ENCODE peak calls at places on chromosomes 12 and 14, in ten cellular contexts. D is PC-9; L is AG09319; U is activated CD4-positive, alpha-beta T cell treated with anti-CD3 and anti-CD28 coated beads for 48 hours; I is fibroblast of mammary gland; G is choroid plexus epithelial cell; Q is fibroblast of lung; C is esophagus squamous epithelium; O is iPS-NIHi11; T is stimulated activated CD4-positive, alpha-beta T cell treated with anti-CD3 and anti-CD28 coated beads, Interleukin-1b, Interleukin-23, amount 100 ng/mL, for 4 hours. X is an unnamed sample.

GRCh38 chr14:86168376-86168775 is 638.4 kb downstream of the FLRT2 start:
- DNase-seq in D (no peak), L (no peak), U (no peak), I (no peak), G (no peak), Q (no peak), C (no peak), O (peak; percentile 11), T (no peak), X (no peak)

GRCh38 chr12:103523771-103524170 is 28.0 kb upstream of the C12orf42 start:
- DNase-seq in D (no peak), L (no peak), U (no peak), I (no peak), G (no peak), Q (no peak), C (no peak), O (no peak), T (no peak), X (no peak)

GRCh38 chr12:62977419-62977818 is 42.5 kb upstream of the PPM1H start:
- DNase-seq in D (no peak), L (peak; percentile 41), U (no peak), I (peak; percentile 47), G (peak; percentile 58), Q (no peak), C (no peak), O (no peak), T (no peak), X (no peak)

GRCh38 chr12:58387199-58387598 is 445.8 kb downstream of the ATP23 start:
- DNase-seq in D (peak; percentile 43), L (no peak), U (no peak), I (peak; percentile 53), G (peak; percentile 42), Q (no peak), C (no peak), O (no peak), T (no peak), X (no peak)

GRCh38 chr14:105888151-105888550 is 361.8 kb downstream of the TMEM121 start:
- DNase-seq in D (no peak), L (no peak), U (no peak), I (no peak), G (no peak), Q (no peak), C (no peak), O (no peak), T (no peak), X (peak; percentile 1)

GRCh38 chr14:59768855-59769254 is 101.7 kb downstream of the RTN1 start:
- DNase-seq in D (no peak), L (no peak), U (no peak), I (peak; percentile 10), G (peak; percentile 18), Q (no peak), C (no peak), O (no peak), T (no peak), X (no peak)

GRCh38 chr12:64229796-64230195 is 7.7 kb upstream of the KICS2 start:
- DNase-seq in D (no peak), L (no peak), U (no peak), I (no peak), G (no peak), Q (no peak), C (no peak), O (no peak), T (no peak), X (no peak)

GRCh38 chr14:100731846-100732765 is 5.4 kb downstream of the DLK1 start:
- DNase-seq in D (no peak), L (no peak), U (no peak), I (no peak), G (no peak), Q (no peak), C (no peak), O (no peak), T (no peak), X (no peak)

GRCh38 chr12:6067152-6067916 is 57.1 kb downstream of the VWF start:
- DNase-seq in D (peak; percentile 45), L (no peak), U (no peak), I (peak; percentile 49), G (peak; percentile 64), Q (peak; percentile 35), C (no peak), O (peak; percentile 75), T (no peak), X (no peak)

GRCh38 chr14:52877628-52878027 is 73.2 kb downstream of the FERMT2 start:
- DNase-seq in D (no peak), L (no peak), U (no peak), I (peak; percentile 69), G (peak; percentile 76), Q (peak; percentile 79), C (no peak), O (no peak), T (no peak), X (no peak)

GRCh38 chr12:88924162-88924561 is 343.9 kb upstream of the KITLG start:
- DNase-seq in D (no peak), L (no peak), U (no peak), I (no peak), G (no peak), Q (no peak), C (no peak), O (no peak), T (no peak), X (no peak)

GRCh38 chr12:62697893-62698292 is 231.3 kb downstream of the MON2 start:
- DNase-seq in D (no peak), L (no peak), U (no peak), I (no peak), G (no peak), Q (no peak), C (no peak), O (no peak), T (no peak), X (no peak)

GRCh38 chr14:104891664-104892500 is 26.8 kb downstream of the CEP170B start:
- DNase-seq in D (no peak), L (no peak), U (no peak), I (no peak), G (no peak), Q (no peak), C (no peak), O (peak; percentile 4), T (no peak), X (no peak)

GRCh38 chr12:49279706-49280159 is 14.9 kb downstream of the TUBA1C start:
- DNase-seq in D (no peak), L (no peak), U (no peak), I (no peak), G (no peak), Q (no peak), C (no peak), O (peak; percentile 60), T (no peak), X (no peak)

GRCh38 chr14:40682131-40682913 is 924.4 kb upstream of the LRFN5 start:
- DNase-seq in D (no peak), L (no peak), U (no peak), I (no peak), G (no peak), Q (no peak), C (no peak), O (no peak), T (no peak), X (no peak)

GRCh38 chr12:132872975-132873421 is 14.4 kb downstream of the CHFR start:
- DNase-seq in D (no peak), L (no peak), U (peak; percentile 25), I (no peak), G (no peak), Q (no peak), C (no peak), O (no peak), T (no peak), X (no peak)

GRCh38 chr12:101592931-101593330 is 1.8 kb upstream of the MYBPC1 start:
- DNase-seq in D (no peak), L (no peak), U (no peak), I (no peak), G (no peak), Q (no peak), C (no peak), O (no peak), T (no peak), X (no peak)

GRCh38 chr14:71267691-71268090 is 360.4 kb downstream of the PCNX1 start:
- DNase-seq in D (no peak), L (no peak), U (no peak), I (peak; percentile 19), G (peak; percentile 57), Q (peak; percentile 37), C (no peak), O (no peak), T (no peak), X (no peak)

GRCh38 chr14:59358774-59359173 is 106.4 kb downstream of the GPR135 start:
- DNase-seq in D (no peak), L (no peak), U (no peak), I (no peak), G (no peak), Q (no peak), C (no peak), O (no peak), T (no peak), X (no peak)

GRCh38 chr14:21268612-21269251 is 510 bp downstream of the HNRNPC start:
- DNase-seq in D (no peak), L (peak; percentile 36), U (peak; percentile 50), I (peak; percentile 69), G (peak; percentile 84), Q (peak; percentile 80), C (no peak), O (no peak), T (peak; percentile 30), X (no peak)

GRCh38 chr14:73762375-73762822 is 48.2 kb upstream of the PNMA1 start:
- DNase-seq in D (no peak), L (no peak), U (no peak), I (no peak), G (no peak), Q (no peak), C (no peak), O (no peak), T (no peak), X (no peak)

GRCh38 chr14:69226736-69227135 is 33.2 kb upstream of the GALNT16 start:
- DNase-seq in D (no peak), L (no peak), U (no peak), I (no peak), G (no peak), Q (no peak), C (no peak), O (no peak), T (no peak), X (no peak)

GRCh38 chr12:42691991-42692557 is 102.5 kb upstream of the PRICKLE1 start:
- DNase-seq in D (peak; percentile 51), L (no peak), U (no peak), I (peak; percentile 39), G (no peak), Q (no peak), C (no peak), O (no peak), T (no peak), X (peak; percentile 22)

GRCh38 chr12:25155031-25155576 is 39.9 kb downstream of the DNAI7 start:
- DNase-seq in D (no peak), L (peak; percentile 57), U (no peak), I (peak; percentile 49), G (peak; percentile 63), Q (peak; percentile 91), C (no peak), O (peak; percentile 35), T (no peak), X (no peak)

GRCh38 chr12:82698959-82699358 is 12.3 kb downstream of the TMTC2 start:
- DNase-seq in D (no peak), L (no peak), U (no peak), I (no peak), G (no peak), Q (no peak), C (no peak), O (no peak), T (no peak), X (no peak)

GRCh38 chr12:76486011-76486410 is 73.6 kb downstream of the OSBPL8 start:
- DNase-seq in D (no peak), L (no peak), U (no peak), I (no peak), G (no peak), Q (no peak), C (no peak), O (no peak), T (no peak), X (no peak)

GRCh38 chr14:32200368-32201195 is 1.3 kb upstream of the RNU6-7 start:
- DNase-seq in D (peak; percentile 78), L (no peak), U (no peak), I (no peak), G (no peak), Q (no peak), C (no peak), O (no peak), T (no peak), X (no peak)

GRCh38 chr14:51507556-51508511 is 143.9 kb upstream of the FRMD6 start:
- DNase-seq in D (no peak), L (peak; percentile 42), U (no peak), I (peak; percentile 84), G (peak; percentile 64), Q (peak; percentile 78), C (no peak), O (no peak), T (no peak), X (peak; percentile 85)

X was measured in ovary.